ENCODE peak calls at places on chromosomes 2 and 18, in five cellular contexts. One of them, this sample, is unnamed.

GRCh38 chr2:217828336-217828735 is 174.5 kb downstream of the TNS1 start:
- DNase-seq in NCI-H1105: no peak
- DNase-seq in effector memory CD4-positive, alpha-beta T cell: no peak
- DNase-seq in HTR-8/SVneo: no peak
- DNase-seq in effector CD8-positive, alpha-beta T cell: no peak
- DNase-seq in this sample: no peak

GRCh38 chr2:120343100-120343432 is 2.9 kb upstream of the INHBB start:
- DNase-seq in effector CD8-positive, alpha-beta T cell: no peak
- DNase-seq in NCI-H1105: no peak
- DNase-seq in effector memory CD4-positive, alpha-beta T cell: no peak
- DNase-seq in HTR-8/SVneo: no peak
- DNase-seq in this sample: no peak

GRCh38 chr18:48728204-48728833 is 189.5 kb downstream of the CTIF start:
- DNase-seq in NCI-H1105: no peak
- DNase-seq in effector CD8-positive, alpha-beta T cell: no peak
- DNase-seq in HTR-8/SVneo: no peak
- DNase-seq in effector memory CD4-positive, alpha-beta T cell: no peak
- DNase-seq in this sample: no peak

GRCh38 chr2:143635936-143636335 is 506.7 kb downstream of the ARHGAP15 start:
- DNase-seq in effector CD8-positive, alpha-beta T cell: no peak
- DNase-seq in NCI-H1105: no peak
- DNase-seq in HTR-8/SVneo: no peak
- DNase-seq in effector memory CD4-positive, alpha-beta T cell: no peak
- DNase-seq in this sample: no peak

GRCh38 chr2:32969444-32970162 is 22.9 kb downstream of the LTBP1 start:
- DNase-seq in effector memory CD4-positive, alpha-beta T cell: no peak
- DNase-seq in HTR-8/SVneo: no peak
- DNase-seq in NCI-H1105: no peak
- DNase-seq in effector CD8-positive, alpha-beta T cell: no peak
- DNase-seq in this sample: no peak

GRCh38 chr2:18178736-18179349 is 300.4 kb downstream of the KCNS3 start:
- DNase-seq in effector CD8-positive, alpha-beta T cell: no peak
- DNase-seq in effector memory CD4-positive, alpha-beta T cell: no peak
- DNase-seq in HTR-8/SVneo: peak
- DNase-seq in NCI-H1105: peak
- DNase-seq in this sample: no peak

GRCh38 chr18:11105463-11105862 is 43.9 kb downstream of the PIEZO2 start:
- DNase-seq in HTR-8/SVneo: no peak
- DNase-seq in effector CD8-positive, alpha-beta T cell: no peak
- DNase-seq in effector memory CD4-positive, alpha-beta T cell: no peak
- DNase-seq in NCI-H1105: no peak
- DNase-seq in this sample: no peak

GRCh38 chr2:221482581-221483140 is 89.4 kb downstream of the EPHA4 start:
- DNase-seq in effector memory CD4-positive, alpha-beta T cell: no peak
- DNase-seq in effector CD8-positive, alpha-beta T cell: no peak
- DNase-seq in NCI-H1105: peak
- DNase-seq in HTR-8/SVneo: no peak
- DNase-seq in this sample: no peak

GRCh38 chr2:240440251-240440650 is 4.8 kb downstream of the GPC1 start:
- DNase-seq in HTR-8/SVneo: no peak
- DNase-seq in NCI-H1105: no peak
- DNase-seq in effector memory CD4-positive, alpha-beta T cell: no peak
- DNase-seq in effector CD8-positive, alpha-beta T cell: no peak
- DNase-seq in this sample: no peak

GRCh38 chr2:140154711-140155110 is 1374.5 kb upstream of the NXPH2 start:
- DNase-seq in NCI-H1105: no peak
- DNase-seq in effector memory CD4-positive, alpha-beta T cell: no peak
- DNase-seq in effector CD8-positive, alpha-beta T cell: no peak
- DNase-seq in HTR-8/SVneo: no peak
- DNase-seq in this sample: no peak

GRCh38 chr18:41948544-41949110 is 6.4 kb upstream of the PIK3C3 start:
- DNase-seq in effector memory CD4-positive, alpha-beta T cell: no peak
- DNase-seq in NCI-H1105: no peak
- DNase-seq in HTR-8/SVneo: no peak
- DNase-seq in effector CD8-positive, alpha-beta T cell: no peak
- DNase-seq in this sample: no peak

This sample was measured in vagina.